ENCODE peak calls at places on chromosome 5, in nine cellular contexts. E is fibroblast of villous mesenchyme, M is OCI-LY7, A is Calu3, Q is transverse colon, W is lower lobe of right lung, H is mammary epithelial cell, B is ovary, P is GM12865. O is an unnamed sample.

GRCh38 chr5:169251685-169252084 is 49.3 kb downstream of the SLIT3 start:
- DNase-seq in E (no peak), M (no peak), A (no peak), Q (no peak), W (no peak), H (no peak), B (no peak), P (no peak), O (no peak)

GRCh38 chr5:89106479-89106878 is 223.5 kb upstream of the MEF2C start:
- DNase-seq in E (no peak), M (no peak), A (no peak), Q (no peak), W (no peak), H (no peak), B (no peak), P (no peak), O (no peak)

GRCh38 chr5:160311491-160312138 is 749 bp downstream of the CCNJL start:
- DNase-seq in E (no peak), M (no peak), A (peak), Q (no peak), W (peak), H (no peak), B (peak), P (no peak), O (peak)

GRCh38 chr5:143316844-143317631 is 86.4 kb downstream of the NR3C1 start:
- DNase-seq in E (no peak), M (no peak), A (no peak), Q (no peak), W (no peak), H (no peak), B (no peak), P (no peak), O (no peak)

GRCh38 chr5:139863361-139863760 is 67.8 kb downstream of the PSD2 start:
- DNase-seq in E (no peak), M (no peak), A (no peak), Q (peak), W (no peak), H (peak), B (peak), P (no peak), O (no peak)

GRCh38 chr5:171316258-171317121 is 7.4 kb downstream of the TLX3 start:
- DNase-seq in E (no peak), M (no peak), A (no peak), Q (no peak), W (no peak), H (no peak), B (no peak), P (no peak), O (no peak)

GRCh38 chr5:79488775-79489174 is 25.2 kb downstream of the HOMER1 start:
- DNase-seq in E (peak), M (no peak), A (no peak), Q (no peak), W (no peak), H (no peak), B (no peak), P (no peak), O (no peak)

GRCh38 chr5:5340206-5340729 is 82.2 kb upstream of the ICE1 start:
- DNase-seq in E (peak), M (no peak), A (no peak), Q (peak), W (no peak), H (peak), B (peak), P (no peak), O (no peak)

GRCh38 chr5:23655674-23656073 is 148.3 kb downstream of the PRDM9 start:
- DNase-seq in E (no peak), M (no peak), A (no peak), Q (no peak), W (no peak), H (peak), B (no peak), P (no peak), O (no peak)

GRCh38 chr5:78574157-78574673 is 74.4 kb downstream of the LHFPL2 start:
- DNase-seq in E (no peak), M (peak), A (no peak), Q (peak), W (peak), H (no peak), B (no peak), P (peak), O (peak)

GRCh38 chr5:10595305-10595677 is 31.4 kb downstream of the ANKRD33B start:
- DNase-seq in E (peak), M (no peak), A (no peak), Q (no peak), W (no peak), H (peak), B (no peak), P (no peak), O (no peak)

GRCh38 chr5:108079754-108080153 is 302.1 kb downstream of the FBXL17 start:
- DNase-seq in E (peak), M (no peak), A (no peak), Q (no peak), W (no peak), H (no peak), B (no peak), P (no peak), O (no peak)

GRCh38 chr5:74895906-74896305 is 29.7 kb upstream of the FAM169A start:
- DNase-seq in E (no peak), M (no peak), A (no peak), Q (peak), W (peak), H (peak), B (no peak), P (no peak), O (no peak)

GRCh38 chr5:112238473-112238872 is 180.6 kb downstream of the EPB41L4A start:
- DNase-seq in E (no peak), M (peak), A (no peak), Q (no peak), W (no peak), H (no peak), B (no peak), P (peak), O (peak)

GRCh38 chr5:159410480-159410879 is 80.2 kb upstream of the IL12B start:
- DNase-seq in E (no peak), M (no peak), A (no peak), Q (no peak), W (no peak), H (no peak), B (no peak), P (no peak), O (no peak)

GRCh38 chr5:157718529-157718928 is 12.7 kb upstream of the THG1L start:
- DNase-seq in E (peak), M (peak), A (peak), Q (no peak), W (no peak), H (peak), B (peak), P (peak), O (peak)

GRCh38 chr5:178651046-178651810 is 24.4 kb upstream of the CLK4 start:
- DNase-seq in E (peak), M (no peak), A (no peak), Q (no peak), W (no peak), H (peak), B (no peak), P (no peak), O (no peak)

GRCh38 chr5:14700478-14701436 is 36.2 kb downstream of the OTULIN start:
- DNase-seq in E (no peak), M (no peak), A (no peak), Q (no peak), W (no peak), H (no peak), B (no peak), P (no peak), O (no peak)

GRCh38 chr5:78560000-78560399 is 88.6 kb downstream of the LHFPL2 start:
- DNase-seq in E (no peak), M (no peak), A (no peak), Q (no peak), W (no peak), H (no peak), B (no peak), P (no peak), O (no peak)

GRCh38 chr5:102975040-102975439 is 144.9 kb downstream of the GIN1 start:
- DNase-seq in E (no peak), M (no peak), A (no peak), Q (no peak), W (no peak), H (no peak), B (no peak), P (no peak), O (no peak)

GRCh38 chr5:103867857-103868598 is 305.4 kb upstream of the NUDT12 start:
- DNase-seq in E (peak), M (no peak), A (no peak), Q (no peak), W (no peak), H (peak), B (no peak), P (no peak), O (no peak)

GRCh38 chr5:103330875-103331274 is 72.3 kb downstream of the MACIR start:
- DNase-seq in E (no peak), M (no peak), A (no peak), Q (no peak), W (no peak), H (no peak), B (no peak), P (no peak), O (no peak)

GRCh38 chr5:142984016-142984415 is 213.8 kb downstream of the ARHGAP26 start:
- DNase-seq in E (no peak), M (no peak), A (no peak), Q (no peak), W (no peak), H (peak), B (no peak), P (no peak), O (no peak)

GRCh38 chr5:159805021-159805420 is 111.3 kb upstream of the ADRA1B start:
- DNase-seq in E (no peak), M (no peak), A (no peak), Q (peak), W (no peak), H (no peak), B (no peak), P (no peak), O (no peak)

GRCh38 chr5:134438641-134439621 is 27.2 kb upstream of the CDKN2AIPNL start:
- DNase-seq in E (peak), M (no peak), A (peak), Q (peak), W (peak), H (peak), B (peak), P (no peak), O (no peak)

GRCh38 chr5:151592855-151593408 is 1.8 kb upstream of the FAT2 start:
- DNase-seq in E (no peak), M (no peak), A (peak), Q (no peak), W (no peak), H (no peak), B (no peak), P (no peak), O (no peak)

GRCh38 chr5:149429839-149430721 is 51.0 kb upstream of the IL17B start:
- DNase-seq in E (peak), M (peak), A (no peak), Q (no peak), W (peak), H (no peak), B (peak), P (peak), O (no peak)
- TF ChIP-seq CTCF in E (peak), M (peak), A (no peak), Q (no peak), W (peak), H (peak), B (no peak), P (peak), O (no peak)

DNA sequence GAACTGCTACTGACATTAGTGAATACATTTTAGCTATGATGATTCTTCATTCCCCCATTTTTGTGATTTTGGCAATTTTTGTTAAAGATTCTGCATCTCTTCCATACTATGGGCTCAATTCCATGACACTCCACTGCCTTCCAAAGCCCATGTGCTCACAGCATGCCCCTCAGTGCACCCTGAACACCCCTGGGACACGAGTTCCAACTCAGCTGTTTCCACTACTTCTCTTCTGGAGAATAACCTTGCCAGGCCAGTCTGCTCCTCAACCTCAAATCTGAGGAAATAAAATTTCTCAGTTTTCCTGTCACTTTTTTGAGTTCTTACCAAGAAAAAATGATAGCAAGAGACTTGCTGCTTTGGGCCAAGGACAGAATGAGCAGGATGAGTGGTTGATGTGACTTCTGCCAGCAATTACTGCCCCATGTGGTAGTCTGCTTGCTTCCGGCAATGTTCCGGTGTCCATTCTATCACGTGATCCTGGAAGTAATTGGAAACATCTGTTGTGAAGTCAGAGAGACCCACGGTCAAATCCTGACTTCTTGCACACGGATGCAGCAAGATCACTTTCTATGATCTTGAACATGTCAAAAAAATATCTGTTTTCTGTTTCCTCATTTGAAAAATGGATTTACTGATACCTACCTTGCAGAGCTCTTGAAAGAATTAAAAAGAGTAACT is 58.3 kb downstream of the EGFLAM start:
- DNase-seq in E (peak), M (no peak), A (no peak), Q (no peak), W (no peak), H (no peak), B (peak), P (no peak), O (no peak)
- TF ChIP-seq CTCF in E (no peak), M (no peak), A (no peak), Q (no peak), W (no peak), H (no peak), B (no peak), P (no peak), O (no peak)

GRCh38 chr5:181189962-181190710 is 14.9 kb downstream of the TRIM7 start:
- DNase-seq in E (no peak), M (peak), A (no peak), Q (peak), W (no peak), H (no peak), B (peak), P (peak), O (peak)

GRCh38 chr5:181192337-181193046 is 12.5 kb downstream of the TRIM7 start:
- DNase-seq in E (no peak), M (no peak), A (no peak), Q (no peak), W (no peak), H (no peak), B (no peak), P (no peak), O (no peak)

GRCh38 chr5:181190711-181191525 is 14.1 kb downstream of the TRIM7 start:
- DNase-seq in E (peak), M (peak), A (peak), Q (peak), W (peak), H (peak), B (peak), P (peak), O (peak)

GRCh38 chr5:181189363-181189961 is 15.5 kb downstream of the TRIM7 start:
- DNase-seq in E (peak), M (peak), A (no peak), Q (peak), W (no peak), H (peak), B (peak), P (peak), O (peak)

GRCh38 chr5:181191526-181192336 is 13.3 kb downstream of the TRIM7 start:
- DNase-seq in E (peak), M (peak), A (peak), Q (peak), W (peak), H (peak), B (peak), P (peak), O (peak)
- TF ChIP-seq CTCF in E (no peak), M (no peak), A (no peak), Q (no peak), W (no peak), H (no peak), B (no peak), P (no peak), O (no peak)

DNA sequence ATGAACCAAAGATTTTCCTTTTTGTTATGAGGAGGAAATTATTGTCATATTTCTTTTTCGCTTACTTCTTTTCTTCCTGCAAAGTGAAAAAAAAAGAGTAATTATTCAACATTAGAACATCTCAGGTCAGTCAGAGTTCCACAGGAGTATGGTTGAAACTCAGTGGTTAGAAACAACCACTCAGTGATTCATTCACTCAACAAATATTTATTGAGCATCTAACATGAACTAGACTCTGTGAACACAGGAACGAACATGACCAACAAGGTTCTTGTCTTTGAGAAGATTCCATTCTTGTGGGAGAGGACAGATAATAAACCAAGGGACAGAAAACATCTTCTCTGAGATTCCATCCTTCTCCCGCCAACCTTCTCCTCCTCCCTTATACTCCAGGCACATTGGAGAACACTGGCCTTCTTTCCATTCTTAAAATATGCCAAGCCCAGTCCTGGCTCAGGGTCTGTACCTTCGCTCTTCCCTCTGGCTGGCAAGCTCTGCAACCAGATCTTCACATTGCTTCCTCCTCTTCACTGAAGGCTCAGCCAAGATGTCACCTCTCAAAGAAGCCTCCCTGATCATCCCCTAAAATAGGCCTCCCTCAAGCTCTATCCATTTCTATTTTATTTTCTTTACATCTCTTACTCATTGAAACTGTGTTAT is 6.8 kb upstream of the GRAMD2B start:
- DNase-seq in E (no peak), M (no peak), A (no peak), Q (no peak), W (no peak), H (peak), B (no peak), P (no peak), O (no peak)
- TF ChIP-seq CTCF in E (no peak), M (no peak), A (no peak), Q (no peak), W (no peak), H (no peak), B (no peak), P (no peak), O (no peak)

DNA sequence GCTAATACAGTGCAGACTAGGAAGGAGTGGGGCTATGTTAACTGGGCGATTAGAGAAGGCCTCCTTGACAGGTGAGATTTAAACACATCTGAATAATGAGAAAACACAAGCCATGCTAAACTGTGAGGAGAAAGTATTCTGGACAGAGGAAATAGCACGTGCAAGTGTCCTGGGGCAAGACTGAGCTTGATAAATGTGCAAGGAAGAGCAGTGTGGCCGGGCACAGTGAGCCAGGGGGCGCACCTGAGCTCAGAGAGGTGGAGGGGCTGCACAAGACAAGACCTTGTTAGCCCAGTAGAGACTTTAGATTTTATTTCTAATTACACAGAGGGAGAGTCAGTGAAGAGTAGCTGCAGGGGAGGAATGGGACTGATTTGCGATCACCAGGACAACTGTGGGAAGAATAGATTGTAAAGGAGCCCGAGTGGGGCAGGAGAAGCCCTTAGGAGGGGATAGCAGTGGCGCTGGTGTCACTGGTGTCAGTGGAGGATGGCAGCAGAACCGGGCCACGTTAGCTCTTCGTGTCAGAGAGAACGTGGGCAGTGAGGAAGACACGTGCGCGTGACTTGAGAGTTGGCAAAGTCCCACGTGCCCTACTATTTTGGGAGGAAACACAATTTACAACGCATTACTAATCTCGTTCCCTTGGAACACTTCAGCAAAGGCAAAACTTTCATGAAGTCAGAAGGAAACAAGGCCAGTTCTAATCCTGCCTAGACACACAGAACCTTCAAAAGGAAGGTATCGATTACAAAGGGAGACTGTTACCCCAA is 17.9 kb upstream of the C5orf47 start:
- DNase-seq in E (no peak), M (peak), A (no peak), Q (no peak), W (no peak), H (no peak), B (no peak), P (no peak), O (no peak)
- TF ChIP-seq CTCF in E (no peak), M (peak), A (no peak), Q (no peak), W (no peak), H (peak), B (no peak), P (no peak), O (no peak)

GRCh38 chr5:126975791-126976190 is 54.6 kb downstream of the MARCHF3 start:
- DNase-seq in E (no peak), M (no peak), A (no peak), Q (no peak), W (no peak), H (no peak), B (no peak), P (no peak), O (no peak)

GRCh38 chr5:126972062-126972895 is 58.1 kb downstream of the MARCHF3 start:
- DNase-seq in E (peak), M (peak), A (no peak), Q (peak), W (no peak), H (peak), B (no peak), P (peak), O (peak)

GRCh38 chr5:126978258-126978657 is 52.1 kb downstream of the MARCHF3 start:
- DNase-seq in E (no peak), M (no peak), A (no peak), Q (no peak), W (no peak), H (no peak), B (no peak), P (no peak), O (no peak)

GRCh38 chr5:126973193-126973592 is 57.2 kb downstream of the MARCHF3 start:
- DNase-seq in E (no peak), M (peak), A (no peak), Q (no peak), W (no peak), H (no peak), B (no peak), P (no peak), O (no peak)

GRCh38 chr5:126976520-126977172 is 53.7 kb downstream of the MARCHF3 start:
- DNase-seq in E (no peak), M (no peak), A (no peak), Q (no peak), W (no peak), H (no peak), B (no peak), P (no peak), O (no peak)
- TF ChIP-seq CTCF in E (no peak), M (no peak), A (no peak), Q (no peak), W (no peak), H (no peak), B (no peak), P (no peak), O (no peak)

DNA sequence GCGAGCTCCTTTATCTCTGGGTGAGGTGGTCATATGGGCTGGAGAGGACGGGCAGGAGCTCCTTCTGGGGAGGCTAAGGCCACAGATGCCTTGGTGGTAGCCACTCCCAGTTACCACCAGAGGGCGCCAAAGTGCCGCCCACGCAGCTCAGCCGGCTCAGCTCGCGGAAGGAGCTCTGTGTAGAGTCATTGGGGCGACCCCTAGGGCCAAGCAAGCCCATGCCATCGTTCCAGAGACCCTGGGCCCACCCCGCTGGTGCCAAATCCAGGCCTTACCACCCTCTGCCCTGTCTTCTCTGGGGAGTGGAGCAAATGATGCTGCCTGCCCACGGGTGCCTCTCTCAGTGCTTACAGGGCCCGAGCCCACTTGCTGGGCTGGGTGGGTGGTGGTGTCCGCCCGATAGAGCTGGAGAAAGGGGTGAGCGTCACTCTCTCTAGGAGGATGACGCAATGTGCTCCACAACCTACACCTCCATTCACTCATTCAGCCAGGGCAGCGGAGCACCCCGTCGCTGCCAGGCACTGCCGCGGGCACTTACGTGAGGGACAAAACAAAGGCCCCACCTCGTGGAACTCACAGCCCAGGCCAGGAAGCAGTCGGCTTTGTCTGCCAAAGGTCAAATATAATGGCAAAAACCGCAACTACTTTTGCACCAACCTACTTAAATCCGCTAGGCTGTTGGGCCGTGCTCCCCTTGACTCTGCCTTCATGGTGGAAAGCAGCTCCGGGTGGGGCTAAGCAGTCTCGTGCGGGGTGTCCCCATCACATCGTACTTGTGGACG is 13.8 kb downstream of the TSPAN17 start:
- DNase-seq in E (peak), M (peak), A (peak), Q (peak), W (peak), H (peak), B (peak), P (peak), O (peak)
- TF ChIP-seq CTCF in E (peak), M (peak), A (peak), Q (peak), W (peak), H (peak), B (peak), P (peak), O (peak)

O was measured in GM20000.